ENCODE peak calls at places on chromosomes 11 and 22, in four cellular contexts. X is colonic mucosa, W is ovary, U is cerebellum. I is an unnamed sample.

GRCh38 chr11:119585038-119585666 is 143.8 kb downstream of the NECTIN1 start:
- DNase-seq in X (peak; percentile 26), W (no peak), U (no peak), I (peak; percentile 19)

GRCh38 chr11:72735495-72736027 is 16.6 kb downstream of the ARAP1 start:
- DNase-seq in X (no peak), W (no peak), U (no peak), I (no peak)

GRCh38 chr22:28373841-28374240 is 305.8 kb downstream of the TTC28 start:
- DNase-seq in X (no peak), W (no peak), U (no peak), I (no peak)

GRCh38 chr11:2151500-2152257 is 9.3 kb downstream of the INS start:
- DNase-seq in X (peak; percentile 83), W (peak; percentile 86), U (peak; percentile 84), I (peak; percentile 91)

GRCh38 chr11:848380-848931 is 5.8 kb downstream of the TSPAN4 start:
- DNase-seq in X (no peak), W (peak; percentile 59), U (peak; percentile 76), I (no peak)

GRCh38 chr22:35756722-35757121 is 39.0 kb downstream of the APOL5 start:
- DNase-seq in X (no peak), W (no peak), U (no peak), I (no peak)

GRCh38 chr22:41062146-41062545 is 30.2 kb upstream of the EP300 start:
- DNase-seq in X (no peak), W (no peak), U (no peak), I (no peak)

GRCh38 chr11:27443746-27444465 is 28.7 kb downstream of the LGR4 start:
- DNase-seq in X (no peak), W (no peak), U (no peak), I (peak; percentile 18)

GRCh38 chr22:46661221-46661851 is 41.1 kb downstream of the GRAMD4 start:
- DNase-seq in X (peak; percentile 62), W (no peak), U (peak; percentile 83), I (no peak)

GRCh38 chr11:123103326-123103980 is 41.5 kb upstream of the HSPA8 start:
- DNase-seq in X (peak; percentile 49), W (peak; percentile 69), U (peak; percentile 90), I (peak; percentile 93)

GRCh38 chr22:47031628-47031915 is 269.1 kb downstream of the TBC1D22A start:
- DNase-seq in X (no peak), W (no peak), U (no peak), I (no peak)

GRCh38 chr11:35101223-35101622 is 37.7 kb upstream of the CD44 start:
- DNase-seq in X (no peak), W (no peak), U (no peak), I (no peak)

GRCh38 chr22:46013460-46014416 is 36.8 kb upstream of the WNT7B start:
- DNase-seq in X (peak; percentile 96), W (peak; percentile 98), U (peak; percentile 75), I (peak; percentile 94)

GRCh38 chr22:35746248-35746647 is 28.6 kb downstream of the APOL5 start:
- DNase-seq in X (no peak), W (no peak), U (no peak), I (no peak)

GRCh38 chr11:119206512-119207299 is 567 bp downstream of the CBL start:
- DNase-seq in X (peak; percentile 64), W (peak; percentile 56), U (peak; percentile 25), I (peak; percentile 66)

GRCh38 chr11:105268404-105269062 is 129.0 kb upstream of the CARD18 start:
- DNase-seq in X (no peak), W (no peak), U (no peak), I (no peak)

GRCh38 chr11:23353611-23354010 is 493.3 kb upstream of the CCDC179 start:
- DNase-seq in X (no peak), W (no peak), U (no peak), I (no peak)

GRCh38 chr11:12216542-12217422 is 106.4 kb downstream of the MICAL2 start:
- DNase-seq in X (peak; percentile 62), W (no peak), U (no peak), I (peak; percentile 91)